ENCODE peak calls at places on chromosomes 3 and 15, in four cellular contexts. Y is astrocyte, E is tibial nerve, X is esophagus muscularis mucosa. N is an unnamed sample. For H3K4me1, the result is how much of the 10 kb centered on the place peaks cover.

GRCh38 chr3:62372621-62373041 is 719 bp downstream of the FEZF2 start:
- DNase-seq in Y (no peak), E (no peak), X (no peak), N (no peak)

GRCh38 chr15:77577350-77577749 is 55.4 kb downstream of the LINGO1 start:
- DNase-seq in Y (no peak), E (no peak), X (no peak), N (no peak)

GRCh38 chr3:44478055-44478468 is 592 bp upstream of the ZNF445 start:
- DNase-seq in Y (no peak), E (no peak), X (no peak), N (no peak)

GRCh38 chr15:43184407-43185160 is 619 bp upstream of the CCNDBP1 start:
- DNase-seq in Y (no peak), E (no peak), X (no peak), N (no peak)

GRCh38 chr15:77578641-77579372 is 53.9 kb downstream of the LINGO1 start:
- DNase-seq in Y (no peak), E (no peak), X (no peak), N (no peak)

GRCh38 chr3:64518950-64519349 is 168.8 kb downstream of the ADAMTS9 start:
- DNase-seq in Y (no peak), E (no peak), X (no peak), N (no peak)

GRCh38 chr3:10918011-10918410 is 74.5 kb upstream of the SLC6A1 start:
- DNase-seq in Y (no peak), E (no peak), X (no peak), N (no peak)

GRCh38 chr3:62101488-62101887 is 271.9 kb downstream of the FEZF2 start:
- DNase-seq in Y (no peak), E (no peak), X (no peak), N (no peak)

GRCh38 chr3:115503386-115503785 is 119.9 kb upstream of the GAP43 start:
- DNase-seq in Y (no peak), E (no peak), X (no peak), N (no peak)

GRCh38 chr3:142618917-142619401 is 22.8 kb downstream of the PLS1 start:
- DNase-seq in Y (peak), E (no peak), X (no peak), N (no peak)

GRCh38 chr15:42107483-42107882 is 13.1 kb upstream of the PLA2G4D start:
- DNase-seq in Y (no peak), E (no peak), X (no peak), N (no peak)

GRCh38 chr15:62957130-62957529 is 85.4 kb upstream of the TPM1 start:
- DNase-seq in Y (no peak), E (no peak), X (no peak), N (no peak)

GRCh38 chr3:196357905-196358304 is 19.7 kb upstream of the TM4SF19 start:
- DNase-seq in Y (no peak), E (no peak), X (no peak), N (no peak)

GRCh38 chr15:85415779-85416178 is 35.4 kb downstream of the AKAP13 start:
- DNase-seq in Y (no peak), E (no peak), X (no peak), N (no peak)

GRCh38 chr3:150911780-150912179 is 6.5 kb upstream of the MINDY4B start:
- DNase-seq in Y (no peak), E (no peak), X (no peak), N (no peak)

GRCh38 chr3:194102436-194102835 is 33.5 kb upstream of the HES1 start:
- DNase-seq in Y (no peak), E (no peak), X (no peak), N (no peak)

GRCh38 chr3:106365061-106365691 is 496.4 kb upstream of the CBLB start:
- DNase-seq in Y (no peak), E (no peak), X (no peak), N (no peak)

GRCh38 chr3:104102386-104102785 is 1264.3 kb upstream of the ALCAM start:
- DNase-seq in Y (peak), E (no peak), X (no peak), N (no peak)

GRCh38 chr15:90184119-90184785 is 16.9 kb upstream of the SEMA4B start:
- DNase-seq in Y (peak), E (peak), X (no peak), N (peak)

GRCh38 chr15:55715355-55716076 is 27.4 kb downstream of the PRTG start:
- DNase-seq in Y (no peak), E (no peak), X (no peak), N (no peak)

GRCh38 chr3:50274371-50275104 is 4.3 kb upstream of the LSMEM2 start:
- DNase-seq in Y (no peak), E (no peak), X (no peak), N (no peak)

GRCh38 chr15:77631790-77632551 is 741 bp downstream of the LINGO1 start:
- DNase-seq in Y (no peak), E (no peak), X (no peak), N (no peak)

GRCh38 chr15:65374831-65375401 is 2.9 kb downstream of the IGDCC3 start:
- DNase-seq in Y (no peak), E (no peak), X (no peak), N (no peak)

GRCh38 chr3:104549099-104549714 is 817.5 kb upstream of the ALCAM start:
- DNase-seq in Y (peak), E (no peak), X (no peak), N (no peak)

DNA sequence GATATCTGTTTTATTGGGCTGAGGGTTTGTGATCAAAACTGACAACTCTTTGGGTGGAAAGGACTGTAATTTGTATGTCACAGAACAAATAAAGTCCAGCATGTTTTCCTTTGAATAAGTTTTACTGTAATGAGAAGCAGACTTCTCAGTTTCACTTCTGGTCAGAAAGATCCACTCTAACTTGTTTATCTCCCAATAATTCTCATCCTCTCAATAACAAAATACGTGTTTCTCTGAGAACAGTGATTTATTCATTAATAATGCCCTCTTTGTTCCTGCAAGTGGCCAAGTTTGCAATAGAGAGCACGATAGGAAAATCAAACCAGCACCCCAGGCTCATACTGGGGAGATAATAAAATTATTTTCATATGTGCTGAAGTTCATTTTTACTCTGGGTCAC is 190.6 kb downstream of the CNTN3 start:
- DNase-seq in Y (no peak), E (no peak), X (no peak), N (no peak)
- H3K27ac ChIP-seq in Y (no peak), E (no peak), X (no peak), N (no peak)

DNA sequence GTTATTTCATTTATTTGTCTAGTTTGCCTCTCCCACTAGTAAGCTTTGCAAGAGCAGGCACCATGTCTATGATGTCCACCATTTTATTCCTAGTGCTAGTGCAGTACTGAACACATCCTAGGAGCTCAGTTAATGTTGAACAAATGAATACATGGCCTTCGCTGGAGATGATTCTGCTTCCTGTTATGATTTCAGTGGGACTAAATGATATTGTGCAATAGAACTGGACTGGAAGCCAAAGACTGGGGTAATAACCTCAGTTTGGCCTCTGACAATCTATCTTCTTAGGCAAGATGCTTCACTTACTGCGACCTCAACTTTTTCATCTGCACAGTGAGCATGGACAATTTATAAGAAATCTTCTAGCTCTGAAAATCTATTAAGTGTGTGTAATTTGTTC is 191.3 kb downstream of the ADAMTSL3 start:
- DNase-seq in Y (peak), E (no peak), X (no peak), N (no peak)
- H3K4me1 ChIP-seq in Y (under half), E (under half), X (half or more), N (under half)

DNA sequence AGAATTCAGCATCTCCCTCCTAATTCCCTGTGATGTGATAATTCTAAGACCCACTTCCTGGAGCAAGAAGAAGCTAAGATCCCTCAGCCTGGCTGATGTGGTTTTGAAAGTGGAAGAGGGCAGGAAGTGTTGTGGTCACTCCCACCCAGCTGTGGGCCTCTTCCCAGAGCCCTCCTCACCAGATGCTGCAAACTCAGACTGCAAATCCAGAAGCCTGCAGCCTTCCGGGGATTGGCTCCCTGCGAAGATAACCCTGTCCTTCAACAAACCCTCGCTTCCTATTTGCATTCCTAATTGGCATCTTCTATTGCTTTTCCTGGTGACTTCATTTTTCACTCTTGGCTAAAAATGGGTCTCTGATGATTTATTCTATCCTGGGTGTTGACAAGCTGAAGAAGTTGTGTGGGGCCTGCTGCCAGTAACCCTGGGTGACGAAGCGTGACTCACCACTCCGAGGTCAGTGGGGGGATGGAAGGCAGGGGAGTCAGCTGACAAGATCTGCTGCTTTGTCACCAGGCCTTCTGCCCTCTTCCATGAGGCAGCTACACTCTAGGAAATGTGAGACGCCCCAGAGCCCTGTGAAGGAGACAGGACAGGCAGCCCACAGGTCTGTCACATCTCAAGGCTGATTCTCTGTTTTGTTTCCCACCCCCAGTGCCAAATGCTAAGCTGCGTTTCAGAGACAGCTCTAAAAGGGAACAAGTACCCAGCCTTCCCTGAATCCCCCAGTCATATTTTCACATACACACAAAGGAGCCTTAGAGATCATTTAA is 99.7 kb upstream of the LIPC start:
- DNase-seq in Y (peak), E (peak), X (peak), N (peak)
- H3K4me3 ChIP-seq in Y (no peak), E (no peak), X (peak), N (no peak)

GRCh38 chr15:66677336-66677735 is 24.7 kb upstream of the SMAD6 start:
- DNase-seq in Y (no peak), E (no peak), X (no peak), N (no peak)

GRCh38 chr15:66680502-66680901 is 21.5 kb upstream of the SMAD6 start:
- DNase-seq in Y (no peak), E (no peak), X (no peak), N (no peak)

GRCh38 chr15:66681395-66681794 is 20.6 kb upstream of the SMAD6 start:
- DNase-seq in Y (no peak), E (no peak), X (no peak), N (no peak)

GRCh38 chr15:66679657-66680108 is 22.4 kb upstream of the SMAD6 start:
- DNase-seq in Y (no peak), E (no peak), X (no peak), N (no peak)

GRCh38 chr15:66679043-66679656 is 22.9 kb upstream of the SMAD6 start:
- DNase-seq in Y (no peak), E (no peak), X (no peak), N (no peak)
- H3K27ac ChIP-seq in Y (no peak), E (no peak), X (no peak), N (peak)

GRCh38 chr15:73325191-73325980 is 43.4 kb downstream of the HCN4 start:
- DNase-seq in Y (no peak), E (no peak), X (no peak), N (no peak)
- H3K4me1 ChIP-seq in Y (under half), E (under half), X (under half), N (under half)

GRCh38 chr3:139108253-139108969 is 63.7 kb upstream of the PRR23C start:
- DNase-seq in Y (no peak), E (no peak), X (peak), N (no peak)

GRCh38 chr3:139105154-139105702 is 60.5 kb upstream of the PRR23C start:
- DNase-seq in Y (no peak), E (no peak), X (peak), N (no peak)

GRCh38 chr3:139106013-139106932 is 61.6 kb upstream of the PRR23C start:
- DNase-seq in Y (no peak), E (no peak), X (peak), N (no peak)

GRCh38 chr3:139109271-139109670 is 64.6 kb upstream of the PRR23C start:
- DNase-seq in Y (no peak), E (no peak), X (peak), N (no peak)

GRCh38 chr3:139107424-139108252 is 62.9 kb upstream of the PRR23C start:
- DNase-seq in Y (no peak), E (no peak), X (peak), N (no peak)
- H3K4me3 ChIP-seq in Y (no peak), E (no peak), X (no peak), N (no peak)

DNA sequence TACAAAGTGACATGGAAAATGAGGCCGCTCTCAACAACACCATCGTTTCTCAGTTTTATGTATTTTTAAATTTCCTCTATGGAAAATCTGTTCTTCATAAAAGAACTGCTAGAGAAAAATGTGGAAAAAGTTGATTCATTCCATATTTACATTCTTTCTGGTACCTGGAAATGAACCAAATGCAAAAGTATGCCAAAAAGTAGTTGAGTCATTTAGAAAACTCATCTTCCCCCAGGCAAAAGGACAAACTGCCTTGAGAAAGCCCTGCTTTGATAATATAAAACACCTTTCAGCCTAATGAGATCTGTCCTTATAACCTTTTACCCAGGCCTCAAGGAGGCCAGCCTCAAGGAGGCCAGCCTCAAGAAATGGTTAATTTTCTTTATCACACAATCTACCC is 283.0 kb upstream of the VEPH1 start:
- DNase-seq in Y (peak), E (no peak), X (no peak), N (no peak)
- H3K27ac ChIP-seq in Y (peak), E (no peak), X (no peak), N (no peak)

GRCh38 chr15:29815000-29815704 is 7.1 kb downstream of the TJP1 start:
- DNase-seq in Y (peak), E (no peak), X (no peak), N (no peak)
- H3K4me1 ChIP-seq in Y (under half), E (under half), X (half or more), N (under half)

GRCh38 chr15:94070341-94071275 is 160.8 kb upstream of the MCTP2 start:
- DNase-seq in Y (peak), E (no peak), X (no peak), N (no peak)
- H3K4me3 ChIP-seq in Y (peak), E (no peak), X (no peak), N (no peak)